ENCODE peak calls at places on chromosomes 6 and 20, in four cellular contexts. B is HL-60, G is GM12878, K is K562. A is an unnamed sample.

GRCh38 chr6:133206942-133207341 is 34.2 kb upstream of the EYA4 start:
- DNase-seq in B (no peak), G (no peak), K (no peak), A (no peak)

GRCh38 chr6:3409699-3410384 is 47.0 kb downstream of the SLC22A23 start:
- DNase-seq in G (no peak), B (no peak), K (peak), A (no peak)

GRCh38 chr6:146357578-146358340 is 185.9 kb upstream of the RAB32 start:
- DNase-seq in G (peak), B (no peak), K (no peak), A (no peak)

GRCh38 chr6:126134491-126134890 is 148.2 kb downstream of the TRMT11 start:
- DNase-seq in B (no peak), G (no peak), K (no peak), A (no peak)

GRCh38 chr6:85354761-85355618 is 94.9 kb upstream of the NT5E start:
- DNase-seq in G (peak), K (peak), B (peak), A (peak)

GRCh38 chr6:106446983-106447382 is 86.5 kb downstream of the CRYBG1 start:
- DNase-seq in B (no peak), G (no peak), K (no peak), A (no peak)

GRCh38 chr6:106097368-106098231 is 11.5 kb downstream of the PRDM1 start:
- DNase-seq in B (peak), G (peak), K (peak), A (no peak)

GRCh38 chr6:129031051-129031599 is 148.2 kb downstream of the LAMA2 start:
- DNase-seq in K (no peak), G (no peak), B (no peak), A (no peak)

GRCh38 chr6:51926125-51926524 is 161.3 kb downstream of the PKHD1 start:
- DNase-seq in G (no peak), B (no peak), K (no peak), A (no peak)

GRCh38 chr6:22112490-22112889 is 184.3 kb downstream of the PRL start:
- DNase-seq in G (no peak), B (peak), K (no peak), A (no peak)

GRCh38 chr6:53437557-53438202 is 88.9 kb upstream of the ELOVL5 start:
- DNase-seq in G (peak), B (peak), K (peak), A (no peak)

GRCh38 chr6:41955412-41955811 is 13.8 kb upstream of the CCND3 start:
- DNase-seq in B (no peak), G (no peak), K (no peak), A (no peak)

GRCh38 chr20:3420211-3420707 is 12.8 kb upstream of the DNAAF9 start:
- DNase-seq in G (peak), B (peak), K (no peak), A (peak)

GRCh38 chr20:50003253-50003656 is 20.5 kb downstream of the SNAI1 start:
- DNase-seq in B (peak), K (no peak), G (no peak), A (no peak)

GRCh38 chr6:150072201-150072600 is 3.3 kb upstream of the ULBP3 start:
- DNase-seq in B (no peak), K (peak), G (no peak), A (no peak)

GRCh38 chr6:42349753-42350573 is 101.8 kb downstream of the TRERF1 start:
- DNase-seq in B (no peak), K (no peak), G (no peak), A (no peak)

GRCh38 chr6:164928366-164929154 is 380.8 kb downstream of the C6orf118 start:
- DNase-seq in B (no peak), K (no peak), G (no peak), A (no peak)

GRCh38 chr20:20216941-20217340 is 151.0 kb upstream of the INSM1 start:
- DNase-seq in G (no peak), K (no peak), B (no peak), A (no peak)

GRCh38 chr6:153963352-153963751 is 75.7 kb upstream of the OPRM1 start:
- DNase-seq in B (no peak), G (no peak), K (no peak), A (no peak)

GRCh38 chr20:62811320-62811719 is 5.5 kb upstream of the COL9A3 start:
- DNase-seq in B (no peak), K (no peak), G (no peak), A (no peak)

GRCh38 chr6:155327326-155328073 is 13.2 kb upstream of the TFB1M start:
- DNase-seq in B (peak), K (peak), G (no peak), A (no peak)

GRCh38 chr20:1323830-1324597 is 4.9 kb downstream of the SDCBP2 start:
- DNase-seq in G (no peak), B (no peak), K (no peak), A (no peak)

GRCh38 chr20:57092900-57093238 is 173.6 kb downstream of the BMP7 start:
- DNase-seq in G (no peak), K (no peak), B (no peak), A (no peak)

GRCh38 chr6:38776515-38776914 is 61.4 kb downstream of the DNAH8 start:
- DNase-seq in B (no peak), K (no peak), G (no peak), A (no peak)

GRCh38 chr20:42955713-42956112 is 234.0 kb downstream of the PTPRT start:
- DNase-seq in B (no peak), K (no peak), G (no peak), A (no peak)

GRCh38 chr6:162963861-162964260 is 236.1 kb downstream of the PACRG start:
- DNase-seq in G (no peak), B (no peak), K (no peak), A (no peak)

GRCh38 chr6:167737205-167737830 is 89.4 kb upstream of the AFDN start:
- DNase-seq in K (no peak), G (no peak), B (no peak), A (no peak)

GRCh38 chr6:151254451-151255081 is 14.8 kb downstream of the AKAP12 start:
- DNase-seq in B (no peak), K (no peak), G (no peak), A (no peak)

GRCh38 chr6:19714415-19715165 is 122.6 kb upstream of the ID4 start:
- DNase-seq in B (no peak), K (no peak), G (no peak), A (no peak)

GRCh38 chr20:10963717-10964266 is 290.0 kb upstream of the JAG1 start:
- DNase-seq in K (no peak), G (no peak), B (no peak), A (no peak)

GRCh38 chr6:6823030-6823429 is 234.5 kb downstream of the LY86 start:
- DNase-seq in K (no peak), G (no peak), B (no peak), A (no peak)

GRCh38 chr6:110188791-110189190 is 8.6 kb downstream of the CDC40 start:
- DNase-seq in K (no peak), B (no peak), G (no peak), A (no peak)

GRCh38 chr6:51184046-51184445 is 365.4 kb downstream of the TFAP2B start:
- DNase-seq in G (no peak), K (no peak), B (no peak), A (no peak)

DNA sequence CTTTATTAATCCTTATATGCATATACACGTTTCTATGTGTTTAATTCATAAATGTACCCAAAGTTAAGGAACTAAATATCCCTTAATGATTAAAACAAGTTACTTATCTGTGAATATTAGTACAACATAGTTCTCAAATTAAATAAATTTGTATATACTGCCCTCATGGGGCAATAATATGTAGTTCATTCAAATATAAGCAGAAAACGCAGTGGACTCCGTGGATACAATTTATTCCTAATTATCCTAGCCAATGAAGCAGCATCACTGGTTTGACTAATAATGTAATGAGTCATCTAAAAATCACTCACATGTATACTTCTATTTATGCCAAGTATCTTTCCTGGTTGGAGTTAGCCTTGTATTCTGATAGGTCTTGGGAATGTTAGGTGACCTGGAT is 111.6 kb downstream of the TBC1D32 start:
- DNase-seq in K (no peak), B (no peak), G (no peak), A (no peak)
- TF ChIP-seq SPI1 in K (no peak), B (no peak), G (no peak), A (no peak)

GRCh38 chr6:89468998-89469397 is 36.0 kb downstream of the ANKRD6 start:
- DNase-seq in B (no peak), G (no peak), K (no peak), A (no peak)
- TF ChIP-seq SPI1 in B (no peak), G (no peak), K (no peak), A (no peak)

GRCh38 chr6:15423286-15423957 is 177.6 kb downstream of the JARID2 start:
- DNase-seq in K (no peak), G (no peak), B (no peak), A (no peak)

GRCh38 chr6:15426926-15427325 is 181.1 kb downstream of the JARID2 start:
- DNase-seq in G (no peak), K (no peak), B (no peak), A (no peak)

GRCh38 chr6:15427360-15428070 is 181.6 kb downstream of the JARID2 start:
- DNase-seq in B (peak), K (no peak), G (no peak), A (no peak)

GRCh38 chr6:15425947-15426346 is 180.1 kb downstream of the JARID2 start:
- DNase-seq in B (no peak), K (no peak), G (no peak), A (no peak)

DNA sequence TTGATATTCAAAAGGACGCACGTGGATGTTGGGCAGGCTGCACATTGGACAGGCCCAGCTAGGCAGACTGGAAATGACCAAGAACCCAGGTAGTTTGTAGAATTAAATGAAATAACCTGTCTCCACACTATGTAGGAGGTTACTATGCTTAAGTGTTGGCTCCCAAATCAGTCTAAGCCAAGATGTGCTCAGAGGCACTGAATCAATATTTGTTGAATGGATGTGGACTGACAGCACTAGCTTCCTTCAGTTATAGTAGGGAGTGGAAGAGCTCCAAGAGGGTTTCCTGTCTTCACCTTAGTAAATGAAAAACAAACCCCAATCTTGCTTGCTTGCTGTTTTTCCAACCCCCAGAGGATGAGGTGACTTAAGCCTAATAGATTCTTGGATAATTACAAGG is 180.5 kb downstream of the JARID2 start:
- DNase-seq in K (no peak), G (no peak), B (no peak), A (no peak)
- TF ChIP-seq SPI1 in K (no peak), G (no peak), B (no peak), A (no peak)

DNA sequence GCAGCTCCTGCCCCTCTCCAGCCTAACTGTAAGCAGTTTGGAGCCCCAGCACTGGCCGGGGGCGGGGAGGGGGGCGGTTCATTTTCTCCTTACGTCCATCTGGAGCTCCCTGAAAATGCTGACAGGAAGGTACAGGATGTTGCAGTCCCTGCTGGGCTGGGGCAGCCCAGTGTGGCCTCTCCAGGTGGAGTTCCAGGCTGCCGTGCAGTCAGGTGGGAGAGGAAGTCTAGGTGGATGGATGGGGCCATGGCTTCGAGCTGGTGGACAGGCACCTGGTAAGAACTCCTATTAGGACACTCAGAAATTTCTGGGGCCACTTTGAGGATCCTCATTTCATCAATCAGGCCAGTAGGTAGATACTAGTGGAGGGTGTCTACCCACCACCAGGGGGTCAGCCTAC is 295.2 kb downstream of the CDH26 start:
- DNase-seq in B (no peak), K (no peak), G (no peak), A (no peak)
- TF ChIP-seq SPI1 in B (no peak), K (no peak), G (no peak), A (no peak)

A was measured in GM12891.